ENCODE peak calls at places on chromosomes 2 and 18, in four cellular contexts. B is IMR-90, D is pancreas, G is SK-N-SH. M is an unnamed sample. For H3K27me3, the result is how much of the 10 kb centered on the place peaks cover.

GRCh38 chr2:63841254-63842022 is at the start of gene UGP2:
- DNase-seq in G (peak), B (peak), D (peak), M (peak)

GRCh38 chr2:88697361-88698026 is 6.0 kb downstream of the RPIA start:
- DNase-seq in G (no peak), B (no peak), D (no peak), M (no peak)

GRCh38 chr18:70121842-70122241 is 83.6 kb downstream of the RTTN start:
- DNase-seq in B (no peak), D (no peak), G (no peak), M (no peak)

GRCh38 chr2:102114290-102114721 is 28.2 kb upstream of the IL1R1 start:
- DNase-seq in G (no peak), D (no peak), B (peak), M (no peak)

GRCh38 chr2:172906401-172906811 is 169.2 kb upstream of the MAP3K20 start:
- DNase-seq in D (no peak), G (peak), B (no peak), M (no peak)

GRCh38 chr18:22286576-22286975 is 117.2 kb downstream of the GATA6 start:
- DNase-seq in G (no peak), B (no peak), D (peak), M (peak)

GRCh38 chr2:231905026-231905425 is 21.2 kb downstream of the NPPC start:
- DNase-seq in D (no peak), G (no peak), B (no peak), M (no peak)

GRCh38 chr2:234165421-234165820 is 114.9 kb downstream of the SPP2 start:
- DNase-seq in D (no peak), G (peak), B (peak), M (no peak)

GRCh38 chr2:26740890-26741302 is 23.2 kb upstream of the SLC35F6 start:
- DNase-seq in D (no peak), G (peak), B (peak), M (no peak)

GRCh38 chr2:12651661-12652060 is 65.1 kb upstream of the TRIB2 start:
- DNase-seq in D (no peak), B (no peak), G (no peak), M (no peak)

GRCh38 chr2:11029136-11029535 is 117.4 kb downstream of the KCNF1 start:
- DNase-seq in D (no peak), G (no peak), B (no peak), M (no peak)

GRCh38 chr2:45218298-45218697 is 209.0 kb upstream of the SIX2 start:
- DNase-seq in B (no peak), D (no peak), G (no peak), M (no peak)

GRCh38 chr18:57434536-57435494 is at the start of gene ONECUT2:
- DNase-seq in D (peak), B (peak), G (peak), M (peak)

GRCh38 chr18:5298156-5298852 is 2.8 kb upstream of the ZBTB14 start:
- DNase-seq in B (no peak), D (no peak), G (no peak), M (no peak)

GRCh38 chr2:158735822-158736580 is 59.1 kb upstream of the DAPL1 start:
- DNase-seq in G (no peak), D (no peak), B (no peak), M (no peak)

GRCh38 chr2:20524412-20525040 is 77.7 kb downstream of the RHOB start:
- DNase-seq in B (no peak), D (no peak), G (no peak), M (no peak)

GRCh38 chr2:158391876-158392275 is 64.7 kb downstream of the CCDC148 start:
- DNase-seq in B (peak), D (no peak), G (no peak), M (no peak)

GRCh38 chr2:105615352-105615751 is 129.4 kb upstream of the NCK2 start:
- DNase-seq in D (no peak), B (no peak), G (no peak), M (peak)

GRCh38 chr18:36314098-36314497 is 16.6 kb downstream of the FHOD3 start:
- DNase-seq in D (no peak), G (no peak), B (peak), M (no peak)

GRCh38 chr2:149031396-149031795 is 7.1 kb upstream of the LYPD6B start:
- DNase-seq in D (no peak), G (no peak), B (no peak), M (no peak)

GRCh38 chr2:224688996-224689395 is 27.2 kb downstream of the CCDC195 start:
- DNase-seq in B (no peak), D (no peak), G (no peak), M (no peak)

GRCh38 chr2:176583530-176584101 is 314.4 kb downstream of the MTX2 start:
- DNase-seq in G (no peak), D (no peak), B (peak), M (no peak)

GRCh38 chr18:12838178-12838634 is 45.8 kb downstream of the PTPN2 start:
- DNase-seq in D (peak), G (peak), B (peak), M (peak)

GRCh38 chr2:166333809-166334208 is 41.9 kb downstream of the SCN9A start:
- DNase-seq in B (peak), D (no peak), G (no peak), M (no peak)

GRCh38 chr2:190880374-190881073 is at the start of gene GLS:
- DNase-seq in B (peak), D (peak), G (peak), M (peak)

GRCh38 chr2:144505245-144505801 is 14.6 kb downstream of the ZEB2 start:
- DNase-seq in D (no peak), B (no peak), G (no peak), M (no peak)

GRCh38 chr2:115484983-115485382 is 1042.5 kb downstream of the DPP10 start:
- DNase-seq in D (no peak), G (no peak), B (no peak), M (no peak)

GRCh38 chr18:6405237-6406074 is 9.3 kb downstream of the L3MBTL4 start:
- DNase-seq in B (no peak), D (no peak), G (no peak), M (no peak)

GRCh38 chr2:66920415-66920814 is 476.7 kb upstream of the ETAA1 start:
- DNase-seq in G (no peak), D (no peak), B (no peak), M (no peak)

GRCh38 chr2:102967451-102967850 is 205.6 kb downstream of the TMEM182 start:
- DNase-seq in B (no peak), D (no peak), G (peak), M (no peak)

GRCh38 chr2:98500561-98500960 is 55.9 kb downstream of the INPP4A start:
- DNase-seq in G (no peak), D (no peak), B (no peak), M (no peak)

GRCh38 chr2:127277028-127277427 is 16.9 kb downstream of the ERCC3 start:
- DNase-seq in D (no peak), B (peak), G (no peak), M (no peak)

GRCh38 chr2:186561467-186562208 is 28.2 kb upstream of the ITGAV start:
- DNase-seq in B (no peak), D (no peak), G (no peak), M (no peak)

GRCh38 chr2:8094571-8094970 is 587.3 kb upstream of the ID2 start:
- DNase-seq in B (no peak), D (no peak), G (no peak), M (no peak)

DNA sequence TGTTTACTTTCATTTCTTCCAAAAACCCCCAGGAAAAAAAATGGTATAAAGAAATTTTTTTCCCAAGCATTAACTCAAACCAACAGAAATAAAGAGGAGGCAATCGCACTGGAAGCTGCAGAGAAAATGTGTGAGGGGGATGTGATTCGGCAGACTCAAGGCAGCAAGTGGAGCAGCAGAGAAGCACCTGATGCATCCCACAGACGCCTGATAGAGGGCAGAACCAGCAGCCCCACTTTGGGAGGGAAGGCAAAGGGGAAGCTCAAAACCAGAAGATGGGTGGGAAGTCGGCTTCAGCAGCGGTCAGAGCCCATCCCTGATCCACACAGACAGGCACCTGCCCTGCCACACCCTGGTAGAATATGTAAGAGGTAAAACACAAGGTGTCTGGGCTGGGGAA is 12.6 kb downstream of the FTCDNL1 start:
- DNase-seq in G (no peak), B (no peak), D (no peak), M (no peak)
- H3K27me3 ChIP-seq in G (under half), B (under half), D (under half), M (under half)

DNA sequence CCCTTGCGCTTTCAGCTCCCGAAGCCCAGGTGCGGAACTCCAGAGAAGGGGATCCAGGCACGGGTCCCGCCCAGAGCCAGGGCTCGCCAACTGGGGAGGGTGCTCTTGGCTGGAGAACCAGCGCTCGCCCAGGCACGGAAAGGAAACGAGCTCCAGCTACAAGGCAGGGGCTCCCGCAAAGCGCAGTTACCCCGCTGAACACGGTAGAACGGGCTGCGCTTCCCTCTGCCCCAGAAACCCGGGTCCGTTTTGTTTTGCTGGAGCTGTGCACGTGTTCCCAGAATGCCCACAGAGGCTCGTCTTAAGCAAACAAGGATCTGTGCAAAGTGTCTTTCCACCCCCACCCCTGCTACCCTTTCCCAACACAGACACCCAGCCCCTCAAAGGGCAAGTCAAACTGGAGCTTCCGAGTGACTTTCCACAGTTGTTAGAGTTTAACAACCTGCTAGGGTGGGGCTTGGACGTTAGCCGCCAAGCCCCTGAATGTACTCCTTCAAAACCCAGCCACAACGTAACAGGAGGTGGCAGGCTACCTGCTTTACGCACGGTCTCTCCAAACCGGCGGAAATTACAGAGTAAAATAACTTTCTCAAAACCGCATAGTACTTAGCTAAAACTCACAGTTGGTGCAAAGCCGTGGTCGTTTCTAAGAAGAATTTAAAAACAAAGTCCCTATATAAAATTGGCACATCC is 772 bp downstream of the RNF125 start:
- DNase-seq in G (peak), B (no peak), D (peak), M (peak)
- TF ChIP-seq CTCF in G (no peak), B (no peak), D (no peak), M (no peak)

DNA sequence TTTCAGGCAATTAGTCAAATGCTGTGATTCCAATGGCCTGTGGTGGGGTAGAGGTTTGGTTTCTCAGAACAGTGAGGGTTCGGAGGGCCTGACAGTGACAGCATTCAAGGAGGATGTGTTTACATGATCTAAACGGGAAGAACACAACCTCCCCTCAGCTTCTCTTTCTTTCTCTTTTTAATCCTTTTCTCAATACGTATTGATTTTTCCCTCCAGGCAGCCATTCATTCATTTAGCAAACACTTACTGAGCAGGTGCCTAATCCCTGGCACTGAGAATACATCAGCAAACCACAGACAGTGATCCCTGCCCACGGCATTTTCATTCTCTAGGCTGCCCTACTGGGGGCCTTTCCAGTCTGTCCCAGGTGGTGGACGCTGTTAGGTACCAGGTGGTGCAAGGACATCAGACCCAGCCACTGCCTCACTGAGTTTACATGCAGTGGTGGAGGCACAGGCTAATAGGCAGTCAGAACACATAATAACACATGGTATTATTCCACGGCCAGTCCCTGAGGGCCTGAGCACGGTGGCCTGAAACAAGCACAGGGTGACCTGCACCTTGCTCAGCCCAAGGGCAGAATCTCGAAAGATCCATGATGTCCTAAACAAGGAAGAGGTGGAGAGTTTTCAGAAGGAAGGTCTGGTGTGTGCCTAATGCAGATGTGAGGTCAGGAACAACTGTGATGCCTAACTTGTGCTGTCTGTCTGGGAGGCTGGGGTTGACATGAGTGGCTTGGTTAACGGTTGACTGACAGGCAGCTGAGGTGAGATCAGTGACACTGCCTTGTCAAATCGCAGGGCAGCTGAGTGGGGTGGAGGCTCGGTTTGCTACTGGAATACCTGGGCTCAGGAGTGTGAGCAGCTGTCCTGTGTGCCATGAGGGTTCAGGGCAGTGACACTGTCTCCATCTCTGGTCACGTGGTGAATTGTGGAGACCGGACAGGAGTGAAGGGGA is 785.5 kb upstream of the HS6ST1 start:
- DNase-seq in B (no peak), D (no peak), G (no peak), M (no peak)
- H3K27me3 ChIP-seq in B (under half), D (under half), G (under half), M (under half)

GRCh38 chr2:32623311-32623706 is 4.5 kb upstream of the TTC27 start:
- DNase-seq in G (no peak), B (no peak), D (no peak), M (no peak)

GRCh38 chr2:32627901-32628645 is at the start of gene TTC27:
- DNase-seq in D (peak), B (peak), G (peak), M (peak)

GRCh38 chr2:32624813-32625212 is 3.0 kb upstream of the TTC27 start:
- DNase-seq in B (no peak), D (no peak), G (no peak), M (no peak)

GRCh38 chr2:32626591-32627221 is 1.1 kb upstream of the TTC27 start:
- DNase-seq in B (no peak), D (no peak), G (peak), M (no peak)

GRCh38 chr2:32627441-32627900 is 379 bp upstream of the TTC27 start:
- DNase-seq in G (peak), D (peak), B (peak), M (peak)
- TF ChIP-seq CTCF in G (no peak), D (no peak), B (no peak), M (no peak)

GRCh38 chr2:240821429-240821778 is 1.4 kb upstream of the KIF1A start:
- DNase-seq in G (no peak), B (no peak), D (no peak), M (no peak)

GRCh38 chr2:240819404-240820013 is 510 bp downstream of the KIF1A start:
- DNase-seq in B (no peak), D (peak), G (peak), M (no peak)

GRCh38 chr2:240818543-240819403 is 1.2 kb downstream of the KIF1A start:
- DNase-seq in G (peak), D (peak), B (no peak), M (no peak)

GRCh38 chr2:240820607-240821428 is 799 bp upstream of the KIF1A start:
- DNase-seq in D (peak), B (no peak), G (peak), M (no peak)

DNA sequence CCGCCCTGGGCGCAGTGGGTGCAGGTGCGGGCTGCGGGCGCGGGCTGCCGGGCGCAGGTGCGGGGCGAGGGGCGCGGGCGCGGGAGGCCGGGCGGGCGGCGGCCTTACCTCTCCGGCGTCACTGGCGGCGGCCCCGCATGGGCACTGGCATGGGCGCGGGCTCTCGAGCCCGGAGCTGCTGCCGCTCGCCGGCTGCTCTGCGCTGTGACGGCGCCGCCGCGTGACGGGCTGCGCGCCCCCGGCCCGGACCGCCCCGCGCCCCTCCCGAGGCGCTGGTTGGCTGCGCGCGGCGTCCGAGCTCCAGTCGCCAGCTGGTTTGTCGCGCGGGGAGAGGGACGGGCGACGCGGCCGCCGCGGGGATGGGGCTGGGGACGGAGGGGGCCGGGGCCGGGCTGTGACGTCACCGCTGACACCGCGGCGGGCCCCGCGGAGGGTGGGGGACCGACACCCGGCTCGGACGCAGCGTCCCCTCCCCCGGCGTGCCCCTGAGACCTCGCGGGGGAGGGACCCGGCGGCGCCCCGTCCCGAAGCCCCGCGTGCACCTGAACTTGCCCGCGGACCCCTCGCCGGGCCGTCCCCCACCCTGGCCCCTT is at the start of gene KIF1A:
- DNase-seq in D (peak), B (no peak), G (peak), M (no peak)
- H3K27me3 ChIP-seq in D (under half), B (half or more), G (under half), M (half or more)

GRCh38 chr2:189020179-189020578 is 46.0 kb downstream of the COL3A1 start:
- DNase-seq in B (no peak), G (no peak), D (no peak), M (no peak)

GRCh38 chr2:189022002-189022401 is 47.8 kb downstream of the COL3A1 start:
- DNase-seq in D (no peak), G (peak), B (peak), M (no peak)

GRCh38 chr2:189022492-189022891 is 48.3 kb downstream of the COL3A1 start:
- DNase-seq in G (peak), D (no peak), B (peak), M (no peak)

GRCh38 chr2:189024861-189025618 is 50.9 kb downstream of the COL3A1 start:
- DNase-seq in B (no peak), D (no peak), G (no peak), M (no peak)
- TF ChIP-seq CTCF in B (peak), D (no peak), G (peak), M (no peak)

GRCh38 chr2:132669854-132670103 is 226 bp downstream of the LYPD1 start:
- DNase-seq in B (no peak), G (peak), D (no peak), M (peak)

GRCh38 chr2:132670104-132670960 is at the start of gene LYPD1:
- DNase-seq in B (no peak), G (peak), D (peak), M (peak)

GRCh38 chr2:132668189-132668833 is 1.7 kb downstream of the LYPD1 start:
- DNase-seq in D (peak), G (peak), B (no peak), M (no peak)

GRCh38 chr2:132667716-132668115 is 2.3 kb downstream of the LYPD1 start:
- DNase-seq in G (no peak), D (no peak), B (peak), M (no peak)

GRCh38 chr2:132668986-132669853 is 785 bp downstream of the LYPD1 start:
- DNase-seq in B (no peak), G (peak), D (peak), M (no peak)
- H3K27me3 ChIP-seq in B (under half), G (under half), D (under half), M (under half)